ENCODE peak calls at places on chromosomes 4 and X, in six cellular contexts. V, D, O, H, P and J are unnamed samples.

GRCh38 chrX:40945366-40945713 is 139.9 kb upstream of the USP9X start:
- DNase-seq in V (no peak), D (peak; percentile 71), O (no peak), H (peak; percentile 65), P (peak; percentile 65), J (peak; percentile 81)

GRCh38 chr4:78032446-78032845 is 24.7 kb upstream of the FRAS1 start:
- DNase-seq in V (no peak), D (no peak), O (no peak), H (no peak), P (no peak), J (no peak)

GRCh38 chr4:185726931-185727330 is 85.1 kb downstream of the SORBS2 start:
- DNase-seq in V (no peak), D (no peak), O (no peak), H (no peak), P (no peak), J (peak; percentile 39)

GRCh38 chr4:71494539-71494938 is 155.7 kb downstream of the SLC4A4 start:
- DNase-seq in V (no peak), D (no peak), O (no peak), H (no peak), P (no peak), J (no peak)

GRCh38 chrX:7170903-7171302 is 22.9 kb upstream of the PUDP start:
- DNase-seq in V (peak; percentile 15), D (no peak), O (no peak), H (no peak), P (no peak), J (no peak)

GRCh38 chr4:124535004-124535403 is 177.5 kb downstream of the ANKRD50 start:
- DNase-seq in V (no peak), D (no peak), O (no peak), H (no peak), P (no peak), J (no peak)

GRCh38 chr4:84167089-84167488 is 332.0 kb downstream of the NKX6-1 start:
- DNase-seq in V (no peak), D (no peak), O (no peak), H (no peak), P (no peak), J (no peak)

GRCh38 chr4:151641167-151641566 is 119.6 kb downstream of the GATB start:
- DNase-seq in V (no peak), D (peak; percentile 16), O (no peak), H (no peak), P (no peak), J (peak; percentile 89)

GRCh38 chr4:125433453-125433852 is 118.7 kb downstream of the FAT4 start:
- DNase-seq in V (no peak), D (peak; percentile 2), O (no peak), H (no peak), P (no peak), J (peak; percentile 59)

GRCh38 chr4:105471566-105472176 is 2.2 kb downstream of the PPA2 start:
- DNase-seq in V (peak; percentile 75), D (peak; percentile 72), O (no peak), H (peak; percentile 65), P (peak; percentile 70), J (peak; percentile 78)

GRCh38 chr4:73067971-73068394 is 1.5 kb downstream of the COX18 start:
- DNase-seq in V (no peak), D (no peak), O (peak; percentile 2), H (no peak), P (no peak), J (peak; percentile 64)

GRCh38 chrX:119970574-119970973 is 27.0 kb upstream of the NKAP start:
- DNase-seq in V (no peak), D (no peak), O (no peak), H (no peak), P (no peak), J (no peak)

GRCh38 chr4:40577588-40578253 is 51.9 kb downstream of the RBM47 start:
- DNase-seq in V (no peak), D (no peak), O (no peak), H (no peak), P (no peak), J (no peak)

GRCh38 chr4:181566490-181566889 is 676.7 kb upstream of the TENM3 start:
- DNase-seq in V (no peak), D (no peak), O (no peak), H (no peak), P (no peak), J (no peak)

GRCh38 chr4:38058186-38058585 is 98.0 kb downstream of the PTTG2 start:
- DNase-seq in V (no peak), D (no peak), O (no peak), H (no peak), P (no peak), J (no peak)

GRCh38 chr4:81314196-81314896 is 99.3 kb upstream of the PRKG2 start:
- DNase-seq in V (peak; percentile 19), D (no peak), O (peak; percentile 15), H (peak; percentile 74), P (no peak), J (peak; percentile 81)

GRCh38 chrX:119734897-119735339 is 23.5 kb upstream of the SOWAHD start:
- DNase-seq in V (no peak), D (no peak), O (no peak), H (no peak), P (peak; percentile 70), J (peak; percentile 26)